ENCODE peak calls at places on chromosomes 12 and 14, in seven cellular contexts. A is neural progenitor cell; K is cardiac muscle cell; M is retinal pigment epithelial cell; T is CD8-positive, alpha-beta T cell; Y is kidney epithelial cell; W is astrocyte of the cerebellum. P is an unnamed sample.

GRCh38 chr12:117119592-117120198 is 20.5 kb upstream of the TESC start:
- DNase-seq in W (no peak), K (peak), T (peak), Y (no peak), M (no peak), A (peak), P (no peak)

GRCh38 chr12:69689638-69690037 is 9.5 kb downstream of the BEST3 start:
- DNase-seq in K (no peak), W (no peak), Y (no peak), A (peak), M (no peak), T (no peak), P (no peak)

GRCh38 chr14:51849095-51849494 is 11.3 kb upstream of the GNG2 start:
- DNase-seq in Y (no peak), T (no peak), K (no peak), M (no peak), A (no peak), W (no peak), P (no peak)

GRCh38 chr12:56413392-56413791 is 35.8 kb downstream of the TIMELESS start:
- DNase-seq in M (no peak), T (no peak), W (no peak), A (no peak), Y (no peak), K (no peak), P (no peak)

GRCh38 chr14:46691819-46692218 is 40.2 kb upstream of the RPL10L start:
- DNase-seq in Y (no peak), K (no peak), T (no peak), M (no peak), W (no peak), A (no peak), P (no peak)

GRCh38 chr12:89225808-89226368 is 126.4 kb downstream of the DUSP6 start:
- DNase-seq in T (no peak), M (no peak), K (no peak), W (peak), Y (peak), A (peak), P (peak)

GRCh38 chr14:36805116-36805515 is 143.5 kb downstream of the PAX9 start:
- DNase-seq in Y (no peak), M (no peak), A (peak), K (peak), T (no peak), W (no peak), P (no peak)

GRCh38 chr14:91396959-91397815 is 20.4 kb downstream of the CCDC88C start:
- DNase-seq in T (peak), K (no peak), M (no peak), A (no peak), Y (no peak), W (no peak), P (no peak)

GRCh38 chr12:20557076-20557475 is 138.1 kb upstream of the SLCO1C1 start:
- DNase-seq in M (no peak), W (no peak), A (no peak), K (no peak), Y (no peak), T (no peak), P (no peak)

GRCh38 chr12:3589745-3590144 is 98.7 kb downstream of the PRMT8 start:
- DNase-seq in W (no peak), M (no peak), T (no peak), K (no peak), A (no peak), Y (no peak), P (no peak)

GRCh38 chr12:119695034-119695433 is 27.1 kb downstream of the PRKAB1 start:
- DNase-seq in A (peak), Y (no peak), M (no peak), K (peak), T (no peak), W (no peak), P (no peak)

GRCh38 chr12:29879606-29880308 is 96.0 kb upstream of the TMTC1 start:
- DNase-seq in W (no peak), Y (no peak), A (no peak), T (no peak), K (no peak), M (no peak), P (no peak)

GRCh38 chr14:29637406-29637805 is 290.2 kb downstream of the PRKD1 start:
- DNase-seq in K (no peak), A (no peak), T (no peak), M (no peak), W (peak), Y (peak), P (peak)

GRCh38 chr12:116389990-116390655 is 112.6 kb upstream of the MED13L start:
- DNase-seq in Y (peak), T (no peak), W (peak), M (peak), K (no peak), A (no peak), P (peak)

GRCh38 chr14:104913413-104913812 is 11.3 kb upstream of the PLD4 start:
- DNase-seq in Y (no peak), T (no peak), K (peak), M (peak), W (no peak), A (no peak), P (no peak)

GRCh38 chr14:22291406-22291805 is 297.6 kb downstream of the DAD1 start:
- DNase-seq in A (no peak), W (no peak), T (no peak), K (no peak), Y (no peak), M (no peak), P (no peak)

GRCh38 chr14:97878727-97879126 is 1081.5 kb downstream of the VRK1 start:
- DNase-seq in Y (no peak), A (no peak), M (peak), K (no peak), W (peak), T (peak), P (peak)

GRCh38 chr12:94386422-94386821 is 73.2 kb downstream of the CEP83 start:
- DNase-seq in W (no peak), K (peak), T (no peak), M (no peak), A (no peak), Y (no peak), P (peak)

GRCh38 chr14:49489341-49489740 is 96.8 kb downstream of the RPS29 start:
- DNase-seq in T (no peak), W (no peak), Y (no peak), A (no peak), K (no peak), M (no peak), P (no peak)

GRCh38 chr12:46524778-46525177 is 152.2 kb upstream of the SLC38A2 start:
- DNase-seq in A (no peak), Y (no peak), K (peak), W (peak), T (no peak), M (no peak), P (peak)

GRCh38 chr12:54126696-54127537 is 61.9 kb downstream of the SMUG1 start:
- DNase-seq in Y (no peak), W (no peak), T (no peak), M (no peak), K (no peak), A (peak), P (peak)

GRCh38 chr14:23078692-23079116 is 16.2 kb downstream of the ACIN1 start:
- DNase-seq in A (no peak), W (peak), Y (peak), K (no peak), T (no peak), M (peak), P (peak)

GRCh38 chr12:77496714-77497113 is 334.0 kb upstream of the NAV3 start:
- DNase-seq in Y (no peak), W (no peak), T (no peak), M (no peak), K (no peak), A (no peak), P (no peak)

GRCh38 chr12:5329118-5329517 is 102.8 kb upstream of the NTF3 start:
- DNase-seq in K (no peak), A (no peak), T (no peak), Y (no peak), W (no peak), M (no peak), P (no peak)

GRCh38 chr14:104248203-104249055 is 110.0 kb downstream of the KIF26A start:
- DNase-seq in Y (no peak), T (peak), W (no peak), A (no peak), K (no peak), M (no peak), P (no peak)

GRCh38 chr12:65495233-65495632 is 216.8 kb downstream of the MSRB3 start:
- DNase-seq in K (no peak), Y (peak), A (no peak), T (no peak), W (peak), M (no peak), P (peak)

GRCh38 chr14:97218713-97219355 is 421.7 kb downstream of the VRK1 start:
- DNase-seq in Y (no peak), A (peak), W (no peak), T (peak), K (peak), M (no peak), P (no peak)

GRCh38 chr12:111304642-111305071 is 64.2 kb downstream of the PHETA1 start:
- DNase-seq in W (no peak), Y (no peak), M (no peak), K (no peak), A (peak), T (peak), P (peak)

GRCh38 chr12:53061404-53062010 is 11.6 kb downstream of the TNS2 start:
- DNase-seq in W (no peak), T (no peak), M (no peak), K (no peak), Y (no peak), A (peak), P (no peak)

GRCh38 chr12:24954261-24954660 is 5.4 kb upstream of the BCAT1 start:
- DNase-seq in M (no peak), K (no peak), W (no peak), Y (no peak), T (no peak), A (no peak), P (peak)

DNA sequence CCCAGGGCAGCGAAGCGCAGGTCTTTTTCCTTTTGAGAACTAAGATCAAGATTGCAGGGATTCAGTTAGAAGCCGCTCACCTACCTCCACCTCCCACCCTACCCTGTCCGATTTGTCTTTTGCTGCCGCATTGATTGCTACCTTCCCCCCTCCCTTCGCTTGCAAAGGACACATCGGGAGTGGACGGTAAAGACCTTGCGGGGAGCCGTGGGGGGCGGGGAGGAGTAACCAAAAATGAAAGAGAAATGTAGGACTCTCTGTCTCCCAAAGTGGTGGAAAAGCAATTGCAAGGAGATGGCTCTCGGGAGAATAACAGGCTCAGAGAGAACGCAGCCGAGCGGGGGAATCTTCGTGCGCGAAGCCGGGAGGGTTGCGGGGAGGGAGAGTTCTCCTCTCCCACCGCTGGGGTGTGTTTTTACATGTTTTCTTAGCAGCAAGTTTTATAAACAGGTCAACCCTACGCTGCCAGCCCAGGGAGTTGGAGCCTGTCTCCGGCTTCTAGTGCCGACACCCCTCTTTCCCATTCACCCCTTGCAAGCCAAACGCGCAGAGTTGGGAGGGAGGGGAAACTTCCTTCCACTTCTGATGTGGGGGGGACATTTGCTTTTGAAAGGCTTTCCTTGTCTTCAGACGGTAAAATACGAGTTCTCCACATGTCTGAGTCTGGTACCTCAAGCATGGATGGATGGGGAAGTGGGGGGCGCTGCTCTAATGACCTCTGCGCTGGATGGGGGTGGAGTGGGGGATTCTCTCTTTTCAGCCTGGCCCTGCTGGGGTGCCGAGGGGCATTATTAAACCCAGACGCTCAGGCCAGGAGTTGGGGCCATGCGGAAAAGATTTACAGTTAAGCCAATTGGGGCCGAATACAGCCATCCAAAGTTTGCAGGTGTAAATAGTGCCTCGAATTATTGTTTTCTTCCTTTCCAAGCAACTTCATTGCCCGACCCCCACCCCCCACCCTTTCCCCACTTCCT is 8.9 kb upstream of the TBX3 start:
- DNase-seq in A (peak), M (no peak), Y (no peak), K (no peak), T (no peak), W (no peak), P (peak)
- H3K4me3 ChIP-seq in A (no peak), M (no peak), Y (peak), K (peak), T (no peak), W (peak), P (peak)

GRCh38 chr12:109761631-109761950 is 48.0 kb downstream of the FAM222A start:
- DNase-seq in Y (no peak), T (no peak), A (no peak), W (no peak), K (no peak), M (no peak), P (no peak)
- TF ChIP-seq CTCF in Y (no peak), T (no peak), A (no peak), W (no peak), K (no peak), M (no peak), P (no peak)

DNA sequence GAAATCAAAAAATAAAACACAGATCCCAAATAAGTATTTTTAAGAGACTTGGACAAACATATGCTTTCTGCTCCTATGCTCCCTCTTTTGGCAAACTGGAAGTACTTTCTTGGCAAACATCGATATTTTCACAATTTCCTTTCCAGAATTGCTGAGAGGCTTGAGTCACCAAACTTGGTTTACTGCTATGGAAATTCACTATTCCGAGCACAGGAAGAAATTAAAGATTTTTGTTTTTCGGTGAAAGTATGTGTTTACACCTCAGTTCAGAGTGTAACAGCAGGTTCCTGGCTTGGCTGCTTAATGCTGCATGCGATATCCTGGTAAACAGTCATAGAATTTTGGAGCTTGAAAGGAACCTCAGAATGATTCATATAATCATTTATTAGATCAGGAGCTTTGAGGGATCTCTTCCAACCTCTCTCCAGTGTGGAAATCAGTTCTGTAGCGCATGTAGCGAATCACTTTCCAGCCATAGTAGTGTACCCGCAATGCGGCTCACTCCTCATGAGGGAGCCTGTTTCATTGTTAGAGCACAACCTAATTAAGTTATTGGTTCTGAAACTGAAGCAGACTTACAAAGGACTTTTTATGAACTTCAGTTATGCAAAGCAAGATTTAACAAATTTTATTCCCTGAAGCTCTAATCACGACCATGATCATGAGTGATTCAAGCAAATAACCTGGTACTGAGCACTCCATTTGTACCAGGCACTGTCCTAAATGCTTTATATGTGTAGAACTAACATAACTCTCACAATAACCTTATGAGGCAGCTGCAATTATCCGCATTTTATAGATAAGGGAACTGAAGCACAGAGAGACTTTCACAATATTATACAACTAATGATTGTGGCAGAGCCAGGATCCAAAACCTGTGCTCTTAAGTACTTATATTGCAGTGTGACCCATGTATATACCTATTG is 56.4 kb upstream of the ATP2A2 start:
- DNase-seq in K (no peak), Y (peak), W (peak), T (no peak), A (no peak), M (peak), P (peak)
- H3K4me3 ChIP-seq in K (no peak), Y (no peak), W (no peak), T (no peak), A (no peak), M (no peak), P (peak)

GRCh38 chr12:121917950-121918678 is at the start of gene CFAP251:
- DNase-seq in W (peak), K (peak), A (peak), T (peak), Y (no peak), M (peak), P (peak)
- TF ChIP-seq CTCF in W (peak), K (peak), A (peak), T (peak), Y (peak), M (peak), P (peak)

GRCh38 chr14:32507029-32507984 is 178.2 kb downstream of the AKAP6 start:
- DNase-seq in A (no peak), M (peak), K (no peak), Y (peak), T (no peak), W (no peak), P (peak)
- H3K4me3 ChIP-seq in A (no peak), M (no peak), K (no peak), Y (no peak), T (no peak), W (no peak), P (no peak)

DNA sequence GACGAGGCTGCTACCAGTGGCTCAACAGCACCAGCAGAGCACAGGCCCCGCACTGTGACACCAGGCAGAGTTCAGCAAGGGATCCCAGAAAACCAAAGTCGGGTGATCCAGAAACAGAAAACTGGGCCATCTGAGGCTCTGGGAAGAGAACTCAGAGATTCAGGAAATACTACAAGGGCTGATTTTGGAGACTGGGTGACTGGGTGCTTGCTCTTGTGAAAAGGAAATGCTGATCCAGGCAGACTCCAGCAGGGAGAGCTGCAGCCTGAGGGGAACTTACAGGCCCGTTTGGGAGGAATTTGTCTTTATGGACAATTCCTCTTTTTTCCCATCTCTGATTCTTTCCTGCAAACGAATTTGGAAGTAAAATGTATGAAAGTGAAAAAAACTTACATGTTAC is 28.2 kb downstream of the FOXN3 start:
- DNase-seq in W (no peak), Y (no peak), A (peak), K (no peak), M (no peak), T (no peak), P (peak)
- TF ChIP-seq CTCF in W (peak), Y (peak), A (peak), K (peak), M (peak), T (no peak), P (peak)

GRCh38 chr12:107843351-107844311 is 69.1 kb downstream of the ASCL4 start:
- DNase-seq in A (peak), M (no peak), W (no peak), Y (no peak), K (peak), T (no peak), P (peak)
- H3K4me3 ChIP-seq in A (peak), M (peak), W (peak), Y (peak), K (peak), T (no peak), P (peak)

GRCh38 chr12:47886471-47887240 is 18.1 kb downstream of the VDR start:
- DNase-seq in K (no peak), T (no peak), Y (no peak), M (no peak), A (no peak), W (no peak), P (peak)
- TF ChIP-seq CTCF in K (no peak), T (no peak), Y (no peak), M (no peak), A (no peak), W (no peak), P (peak)

GRCh38 chr12:132615579-132616066 is 3.0 kb upstream of the P2RX2 start:
- DNase-seq in W (no peak), M (no peak), K (no peak), T (no peak), A (no peak), Y (no peak), P (no peak)

GRCh38 chr12:132614861-132615578 is 3.6 kb upstream of the P2RX2 start:
- DNase-seq in M (peak), W (peak), T (peak), K (peak), Y (no peak), A (peak), P (peak)

GRCh38 chr12:132617822-132618682 is 524 bp upstream of the P2RX2 start:
- DNase-seq in K (no peak), W (no peak), T (no peak), A (peak), Y (no peak), M (no peak), P (no peak)

GRCh38 chr12:132618683-132619043 is at the start of gene P2RX2:
- DNase-seq in M (no peak), T (no peak), W (no peak), A (peak), K (no peak), Y (no peak), P (no peak)

GRCh38 chr12:132617135-132617701 is 1.4 kb upstream of the P2RX2 start:
- DNase-seq in A (no peak), Y (no peak), K (no peak), M (no peak), W (no peak), T (no peak), P (no peak)
- H3K4me3 ChIP-seq in A (no peak), Y (no peak), K (no peak), M (no peak), W (no peak), T (no peak), P (no peak)

DNA sequence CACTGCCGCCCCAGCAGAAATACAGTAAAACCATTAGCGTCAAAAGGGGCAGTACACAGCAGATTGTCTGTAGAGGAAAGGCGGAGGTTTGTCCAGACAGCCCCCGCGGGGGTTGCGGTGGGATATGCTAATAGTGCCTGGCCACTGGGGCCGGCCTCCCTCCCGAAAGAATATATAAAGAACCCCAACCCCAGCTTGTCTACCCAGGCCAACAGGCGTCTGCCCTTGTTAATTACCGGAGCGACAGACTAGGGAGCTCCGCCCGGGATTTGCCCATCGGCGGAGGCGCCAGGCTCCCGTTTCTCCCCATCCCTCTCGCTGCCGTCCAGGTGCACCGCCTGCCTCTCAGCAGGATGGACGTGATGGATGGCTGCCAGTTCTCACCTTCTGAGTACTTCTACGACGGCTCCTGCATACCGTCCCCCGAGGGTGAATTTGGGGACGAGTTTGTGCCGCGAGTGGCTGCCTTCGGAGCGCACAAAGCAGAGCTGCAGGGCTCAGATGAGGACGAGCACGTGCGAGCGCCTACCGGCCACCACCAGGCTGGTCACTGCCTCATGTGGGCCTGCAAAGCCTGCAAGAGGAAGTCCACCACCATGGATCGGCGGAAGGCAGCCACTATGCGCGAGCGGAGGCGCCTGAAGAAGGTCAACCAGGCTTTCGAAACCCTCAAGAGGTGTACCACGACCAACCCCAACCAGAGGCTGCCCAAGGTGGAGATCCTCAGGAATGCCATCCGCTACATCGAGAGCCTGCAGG is at the start of gene MYF5:
- DNase-seq in W (no peak), T (no peak), K (no peak), Y (no peak), M (no peak), A (no peak), P (no peak)
- TF ChIP-seq CTCF in W (no peak), T (no peak), K (no peak), Y (no peak), M (no peak), A (no peak), P (no peak)

P was measured in fibroblast of the aortic adventitia.